ENCODE peak calls at places on chromosomes 3 and 15, in four cellular contexts. One of them, this sample, is unnamed.

GRCh38 chr15:73325191-73325980 is 43.4 kb downstream of the HCN4 start:
- DNase-seq in cardiac muscle cell: no peak
- DNase-seq in Daoy: peak
- DNase-seq in fibroblast of pulmonary artery: no peak
- DNase-seq in this sample: no peak

GRCh38 chr3:134680796-134681526 is 30.1 kb upstream of the KY start:
- DNase-seq in cardiac muscle cell: no peak
- DNase-seq in fibroblast of pulmonary artery: no peak
- DNase-seq in Daoy: no peak
- DNase-seq in this sample: no peak

GRCh38 chr3:52213005-52213404 is 12.4 kb downstream of the TLR9 start:
- DNase-seq in Daoy: no peak
- DNase-seq in fibroblast of pulmonary artery: no peak
- DNase-seq in cardiac muscle cell: no peak
- DNase-seq in this sample: no peak

GRCh38 chr3:42023380-42023779 is 61.5 kb upstream of the ULK4 start:
- DNase-seq in Daoy: no peak
- DNase-seq in cardiac muscle cell: no peak
- DNase-seq in fibroblast of pulmonary artery: no peak
- DNase-seq in this sample: no peak

GRCh38 chr15:84600687-84601554 is at the start of gene ZSCAN2:
- DNase-seq in fibroblast of pulmonary artery: peak
- DNase-seq in Daoy: peak
- DNase-seq in cardiac muscle cell: peak
- DNase-seq in this sample: peak

GRCh38 chr15:43091859-43092258 is 14.0 kb downstream of the UBR1 start:
- DNase-seq in Daoy: no peak
- DNase-seq in fibroblast of pulmonary artery: no peak
- DNase-seq in cardiac muscle cell: no peak
- DNase-seq in this sample: no peak

GRCh38 chr3:57597973-57598351 is 818 bp upstream of the ARF4 start:
- DNase-seq in Daoy: no peak
- DNase-seq in fibroblast of pulmonary artery: no peak
- DNase-seq in cardiac muscle cell: no peak
- DNase-seq in this sample: no peak

GRCh38 chr15:77631790-77632551 is 741 bp downstream of the LINGO1 start:
- DNase-seq in Daoy: no peak
- DNase-seq in cardiac muscle cell: peak
- DNase-seq in fibroblast of pulmonary artery: no peak
- DNase-seq in this sample: no peak

GRCh38 chr15:67049351-67050044 is 15.9 kb upstream of the SMAD3 start:
- DNase-seq in fibroblast of pulmonary artery: peak
- DNase-seq in cardiac muscle cell: no peak
- DNase-seq in Daoy: peak
- DNase-seq in this sample: peak

GRCh38 chr3:176174060-176174459 is 1023.2 kb downstream of the TBL1XR1 start:
- DNase-seq in Daoy: no peak
- DNase-seq in fibroblast of pulmonary artery: no peak
- DNase-seq in cardiac muscle cell: no peak
- DNase-seq in this sample: no peak

GRCh38 chr15:79315623-79316328 is 4.9 kb downstream of the TMED3 start:
- DNase-seq in Daoy: no peak
- DNase-seq in cardiac muscle cell: no peak
- DNase-seq in fibroblast of pulmonary artery: no peak
- DNase-seq in this sample: no peak

GRCh38 chr3:42804831-42805821 is 836 bp upstream of the HIGD1A start:
- DNase-seq in cardiac muscle cell: peak
- DNase-seq in fibroblast of pulmonary artery: peak
- DNase-seq in Daoy: no peak
- DNase-seq in this sample: no peak

GRCh38 chr15:90161946-90162345 is 39.2 kb upstream of the SEMA4B start:
- DNase-seq in Daoy: no peak
- DNase-seq in fibroblast of pulmonary artery: no peak
- DNase-seq in cardiac muscle cell: no peak
- DNase-seq in this sample: no peak

GRCh38 chr3:79817224-79817623 is 49.4 kb upstream of the ROBO1 start:
- DNase-seq in Daoy: no peak
- DNase-seq in cardiac muscle cell: no peak
- DNase-seq in fibroblast of pulmonary artery: no peak
- DNase-seq in this sample: no peak

GRCh38 chr3:138365991-138366759 is 17.8 kb downstream of the MRAS start:
- DNase-seq in fibroblast of pulmonary artery: no peak
- DNase-seq in cardiac muscle cell: no peak
- DNase-seq in Daoy: no peak
- DNase-seq in this sample: no peak

GRCh38 chr3:117282506-117282905 is 572.9 kb downstream of the TUSC7 start:
- DNase-seq in fibroblast of pulmonary artery: no peak
- DNase-seq in cardiac muscle cell: no peak
- DNase-seq in Daoy: no peak
- DNase-seq in this sample: no peak

GRCh38 chr3:73257186-73257585 is 195.7 kb downstream of the EBLN2 start:
- DNase-seq in Daoy: no peak
- DNase-seq in cardiac muscle cell: no peak
- DNase-seq in fibroblast of pulmonary artery: no peak
- DNase-seq in this sample: no peak

GRCh38 chr3:142577701-142578308 is 728 bp downstream of the ATR start:
- DNase-seq in cardiac muscle cell: no peak
- DNase-seq in fibroblast of pulmonary artery: peak
- DNase-seq in Daoy: no peak
- DNase-seq in this sample: no peak

GRCh38 chr3:80408322-80408721 is 640.5 kb upstream of the ROBO1 start:
- DNase-seq in fibroblast of pulmonary artery: no peak
- DNase-seq in Daoy: no peak
- DNase-seq in cardiac muscle cell: no peak
- DNase-seq in this sample: no peak

GRCh38 chr3:16789344-16790100 is 95.2 kb upstream of the PLCL2 start:
- DNase-seq in fibroblast of pulmonary artery: no peak
- DNase-seq in Daoy: no peak
- DNase-seq in cardiac muscle cell: no peak
- DNase-seq in this sample: no peak

GRCh38 chr3:122725106-122725505 is 44.5 kb downstream of the PARP14 start:
- DNase-seq in Daoy: no peak
- DNase-seq in cardiac muscle cell: no peak
- DNase-seq in fibroblast of pulmonary artery: no peak
- DNase-seq in this sample: no peak

GRCh38 chr15:57158589-57158988 is 217.7 kb upstream of the CGNL1 start:
- DNase-seq in fibroblast of pulmonary artery: no peak
- DNase-seq in Daoy: peak
- DNase-seq in cardiac muscle cell: no peak
- DNase-seq in this sample: peak

GRCh38 chr3:170128977-170129431 is 52.5 kb downstream of the PHC3 start:
- DNase-seq in Daoy: peak
- DNase-seq in cardiac muscle cell: no peak
- DNase-seq in fibroblast of pulmonary artery: peak
- DNase-seq in this sample: no peak

GRCh38 chr3:111112913-111113312 is 41.3 kb downstream of the NECTIN3 start:
- DNase-seq in Daoy: no peak
- DNase-seq in fibroblast of pulmonary artery: peak
- DNase-seq in cardiac muscle cell: no peak
- DNase-seq in this sample: no peak

GRCh38 chr3:123909785-123910184 is 25.7 kb upstream of the MYLK start:
- DNase-seq in cardiac muscle cell: no peak
- DNase-seq in Daoy: no peak
- DNase-seq in fibroblast of pulmonary artery: no peak
- DNase-seq in this sample: no peak

GRCh38 chr3:110958476-110959147 is 113.0 kb upstream of the NECTIN3 start:
- DNase-seq in cardiac muscle cell: no peak
- DNase-seq in fibroblast of pulmonary artery: no peak
- DNase-seq in Daoy: no peak
- DNase-seq in this sample: no peak

GRCh38 chr3:102225407-102226132 is 209.2 kb upstream of the ZPLD1 start:
- DNase-seq in cardiac muscle cell: peak
- DNase-seq in fibroblast of pulmonary artery: peak
- DNase-seq in Daoy: peak
- DNase-seq in this sample: peak

GRCh38 chr3:137770821-137771399 is 6.8 kb downstream of the SOX14 start:
- DNase-seq in Daoy: no peak
- DNase-seq in fibroblast of pulmonary artery: no peak
- DNase-seq in cardiac muscle cell: no peak
- DNase-seq in this sample: no peak

GRCh38 chr15:69395460-69395859 is 18.7 kb upstream of the KIF23 start:
- DNase-seq in cardiac muscle cell: no peak
- DNase-seq in fibroblast of pulmonary artery: no peak
- DNase-seq in Daoy: no peak
- DNase-seq in this sample: no peak

GRCh38 chr3:129626744-129627349 is 20.4 kb upstream of the PLXND1 start:
- DNase-seq in Daoy: peak
- DNase-seq in cardiac muscle cell: peak
- DNase-seq in fibroblast of pulmonary artery: peak
- DNase-seq in this sample: no peak